ENCODE peak calls at places on chromosomes 2 and 18, in six cellular contexts. One of them, this sample, is unnamed.

GRCh38 chr2:186129767-186130581 is 356.1 kb upstream of the ZC3H15 start:
- DNase-seq in right atrium auricular region: no peak
- DNase-seq in progenitor cell of endocrine pancreas: no peak
- DNase-seq in neural progenitor cell: no peak
- DNase-seq in AG09319: no peak
- DNase-seq in adrenal gland: no peak
- DNase-seq in this sample: no peak

GRCh38 chr2:177084607-177085006 is 128.0 kb upstream of the HNRNPA3 start:
- DNase-seq in right atrium auricular region: no peak
- DNase-seq in progenitor cell of endocrine pancreas: no peak
- DNase-seq in neural progenitor cell: no peak
- DNase-seq in AG09319: no peak
- DNase-seq in adrenal gland: no peak
- DNase-seq in this sample: no peak

GRCh38 chr2:231514225-231514950 is 15.9 kb downstream of the NMUR1 start:
- DNase-seq in right atrium auricular region: peak
- DNase-seq in progenitor cell of endocrine pancreas: peak
- DNase-seq in neural progenitor cell: peak
- DNase-seq in AG09319: peak
- DNase-seq in adrenal gland: peak
- DNase-seq in this sample: peak

GRCh38 chr18:27110319-27110718 is 74.8 kb downstream of the CHST9 start:
- DNase-seq in right atrium auricular region: no peak
- DNase-seq in progenitor cell of endocrine pancreas: no peak
- DNase-seq in neural progenitor cell: no peak
- DNase-seq in AG09319: no peak
- DNase-seq in adrenal gland: no peak
- DNase-seq in this sample: no peak

GRCh38 chr2:18792226-18792629 is 202.9 kb upstream of the NT5C1B start:
- DNase-seq in right atrium auricular region: no peak
- DNase-seq in progenitor cell of endocrine pancreas: no peak
- DNase-seq in neural progenitor cell: no peak
- DNase-seq in AG09319: no peak
- DNase-seq in adrenal gland: no peak
- DNase-seq in this sample: peak

GRCh38 chr2:23433282-23433681 is 48.3 kb downstream of the KLHL29 start:
- DNase-seq in right atrium auricular region: no peak
- DNase-seq in progenitor cell of endocrine pancreas: no peak
- DNase-seq in neural progenitor cell: no peak
- DNase-seq in AG09319: no peak
- DNase-seq in adrenal gland: peak
- DNase-seq in this sample: no peak

GRCh38 chr2:177553176-177553909 is 160.8 kb downstream of the AGPS start:
- DNase-seq in right atrium auricular region: no peak
- DNase-seq in progenitor cell of endocrine pancreas: no peak
- DNase-seq in neural progenitor cell: no peak
- DNase-seq in AG09319: no peak
- DNase-seq in adrenal gland: no peak
- DNase-seq in this sample: no peak

GRCh38 chr2:236998250-236998649 is 87.4 kb upstream of the COPS8 start:
- DNase-seq in right atrium auricular region: no peak
- DNase-seq in progenitor cell of endocrine pancreas: no peak
- DNase-seq in neural progenitor cell: no peak
- DNase-seq in AG09319: no peak
- DNase-seq in adrenal gland: no peak
- DNase-seq in this sample: no peak

GRCh38 chr2:63000801-63001200 is 49.8 kb upstream of the OTX1 start:
- DNase-seq in right atrium auricular region: no peak
- DNase-seq in progenitor cell of endocrine pancreas: no peak
- DNase-seq in neural progenitor cell: no peak
- DNase-seq in AG09319: no peak
- DNase-seq in adrenal gland: no peak
- DNase-seq in this sample: no peak

GRCh38 chr2:37232131-37232933 is 874 bp downstream of the NDUFAF7 start:
- DNase-seq in right atrium auricular region: no peak
- DNase-seq in progenitor cell of endocrine pancreas: no peak
- DNase-seq in neural progenitor cell: peak
- DNase-seq in AG09319: no peak
- DNase-seq in adrenal gland: peak
- DNase-seq in this sample: peak

GRCh38 chr2:180564051-180564450 is 416.4 kb upstream of the UBE2E3 start:
- DNase-seq in right atrium auricular region: no peak
- DNase-seq in progenitor cell of endocrine pancreas: no peak
- DNase-seq in neural progenitor cell: no peak
- DNase-seq in AG09319: no peak
- DNase-seq in adrenal gland: no peak
- DNase-seq in this sample: no peak

GRCh38 chr2:65549262-65550036 is 117.0 kb upstream of the SPRED2 start:
- DNase-seq in right atrium auricular region: no peak
- DNase-seq in progenitor cell of endocrine pancreas: no peak
- DNase-seq in neural progenitor cell: no peak
- DNase-seq in AG09319: no peak
- DNase-seq in adrenal gland: no peak
- DNase-seq in this sample: peak

GRCh38 chr2:102585704-102586404 is 33.5 kb upstream of the SLC9A2 start:
- DNase-seq in right atrium auricular region: no peak
- DNase-seq in progenitor cell of endocrine pancreas: no peak
- DNase-seq in neural progenitor cell: peak
- DNase-seq in AG09319: no peak
- DNase-seq in adrenal gland: no peak
- DNase-seq in this sample: no peak

GRCh38 chr18:49274188-49274714 is 186.2 kb downstream of the DYM start:
- DNase-seq in right atrium auricular region: no peak
- DNase-seq in progenitor cell of endocrine pancreas: no peak
- DNase-seq in neural progenitor cell: no peak
- DNase-seq in AG09319: peak
- DNase-seq in adrenal gland: no peak
- DNase-seq in this sample: no peak

GRCh38 chr2:643761-644160 is 33.4 kb downstream of the TMEM18 start:
- DNase-seq in right atrium auricular region: no peak
- DNase-seq in progenitor cell of endocrine pancreas: no peak
- DNase-seq in neural progenitor cell: no peak
- DNase-seq in AG09319: no peak
- DNase-seq in adrenal gland: no peak
- DNase-seq in this sample: no peak

GRCh38 chr2:176535480-176536113 is 266.4 kb downstream of the MTX2 start:
- DNase-seq in right atrium auricular region: no peak
- DNase-seq in progenitor cell of endocrine pancreas: no peak
- DNase-seq in neural progenitor cell: no peak
- DNase-seq in AG09319: no peak
- DNase-seq in adrenal gland: no peak
- DNase-seq in this sample: no peak

DNA sequence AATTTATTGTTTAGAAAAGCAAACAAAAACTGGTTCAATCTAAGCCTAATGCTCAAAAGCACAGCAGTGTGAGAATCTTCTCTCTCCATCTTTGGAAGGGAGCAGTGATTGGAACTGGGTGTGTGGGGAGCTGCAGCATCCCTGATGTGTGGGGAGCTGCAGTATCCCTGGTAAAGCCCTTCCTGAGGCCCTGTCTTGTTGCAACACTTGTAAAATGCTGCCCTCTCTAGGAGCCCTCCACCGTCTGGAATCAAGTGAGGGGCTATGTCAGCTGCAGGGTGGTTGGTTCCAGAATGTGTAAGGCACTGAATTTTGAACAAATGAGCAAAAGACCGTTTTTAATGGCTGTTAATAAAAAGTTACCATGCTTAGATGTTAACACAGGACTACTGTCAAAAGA is 147.7 kb upstream of the RAB12 start:
- DNase-seq in right atrium auricular region: no peak
- DNase-seq in progenitor cell of endocrine pancreas: no peak
- DNase-seq in neural progenitor cell: no peak
- DNase-seq in AG09319: no peak
- DNase-seq in adrenal gland: no peak
- DNase-seq in this sample: no peak
- TF ChIP-seq CTCF in right atrium auricular region: no peak
- TF ChIP-seq CTCF in progenitor cell of endocrine pancreas: no peak
- TF ChIP-seq CTCF in neural progenitor cell: no peak
- TF ChIP-seq CTCF in AG09319: no peak
- TF ChIP-seq CTCF in adrenal gland: no peak
- TF ChIP-seq CTCF in this sample: no peak

GRCh38 chr2:166700079-166700478 is 188.2 kb upstream of the XIRP2 start:
- DNase-seq in right atrium auricular region: no peak
- DNase-seq in progenitor cell of endocrine pancreas: no peak
- DNase-seq in neural progenitor cell: no peak
- DNase-seq in AG09319: no peak
- DNase-seq in adrenal gland: no peak
- DNase-seq in this sample: no peak
- TF ChIP-seq CTCF in right atrium auricular region: peak
- TF ChIP-seq CTCF in progenitor cell of endocrine pancreas: peak
- TF ChIP-seq CTCF in neural progenitor cell: no peak
- TF ChIP-seq CTCF in AG09319: peak
- TF ChIP-seq CTCF in adrenal gland: no peak
- TF ChIP-seq CTCF in this sample: no peak

GRCh38 chr2:64214281-64215115 is 70.3 kb upstream of the PELI1 start:
- DNase-seq in right atrium auricular region: no peak
- DNase-seq in progenitor cell of endocrine pancreas: no peak
- DNase-seq in neural progenitor cell: no peak
- DNase-seq in AG09319: no peak
- DNase-seq in adrenal gland: no peak
- DNase-seq in this sample: no peak

GRCh38 chr2:64212346-64212745 is 68.1 kb upstream of the PELI1 start:
- DNase-seq in right atrium auricular region: no peak
- DNase-seq in progenitor cell of endocrine pancreas: no peak
- DNase-seq in neural progenitor cell: no peak
- DNase-seq in AG09319: no peak
- DNase-seq in adrenal gland: no peak
- DNase-seq in this sample: no peak

GRCh38 chr2:64212801-64213321 is 68.6 kb upstream of the PELI1 start:
- DNase-seq in right atrium auricular region: no peak
- DNase-seq in progenitor cell of endocrine pancreas: no peak
- DNase-seq in neural progenitor cell: no peak
- DNase-seq in AG09319: no peak
- DNase-seq in adrenal gland: no peak
- DNase-seq in this sample: no peak

GRCh38 chr2:64211471-64211870 is 67.3 kb upstream of the PELI1 start:
- DNase-seq in right atrium auricular region: no peak
- DNase-seq in progenitor cell of endocrine pancreas: no peak
- DNase-seq in neural progenitor cell: no peak
- DNase-seq in AG09319: no peak
- DNase-seq in adrenal gland: no peak
- DNase-seq in this sample: no peak

GRCh38 chr2:64213607-64214275 is 69.5 kb upstream of the PELI1 start:
- DNase-seq in right atrium auricular region: no peak
- DNase-seq in progenitor cell of endocrine pancreas: no peak
- DNase-seq in neural progenitor cell: no peak
- DNase-seq in AG09319: no peak
- DNase-seq in adrenal gland: no peak
- DNase-seq in this sample: no peak
- TF ChIP-seq CTCF in right atrium auricular region: no peak
- TF ChIP-seq CTCF in progenitor cell of endocrine pancreas: no peak
- TF ChIP-seq CTCF in neural progenitor cell: no peak
- TF ChIP-seq CTCF in AG09319: no peak
- TF ChIP-seq CTCF in adrenal gland: no peak
- TF ChIP-seq CTCF in this sample: no peak

GRCh38 chr2:228263156-228263555 is 81.7 kb upstream of the SPHKAP start:
- DNase-seq in right atrium auricular region: no peak
- DNase-seq in progenitor cell of endocrine pancreas: no peak
- DNase-seq in neural progenitor cell: no peak
- DNase-seq in AG09319: no peak
- DNase-seq in adrenal gland: no peak
- DNase-seq in this sample: no peak
- TF ChIP-seq CTCF in right atrium auricular region: no peak
- TF ChIP-seq CTCF in progenitor cell of endocrine pancreas: no peak
- TF ChIP-seq CTCF in neural progenitor cell: no peak
- TF ChIP-seq CTCF in AG09319: no peak
- TF ChIP-seq CTCF in adrenal gland: no peak
- TF ChIP-seq CTCF in this sample: no peak

GRCh38 chr2:170736628-170737027 is 21.5 kb downstream of the SP5 start:
- DNase-seq in right atrium auricular region: no peak
- DNase-seq in progenitor cell of endocrine pancreas: no peak
- DNase-seq in neural progenitor cell: no peak
- DNase-seq in AG09319: no peak
- DNase-seq in adrenal gland: no peak
- DNase-seq in this sample: no peak
- TF ChIP-seq CTCF in right atrium auricular region: no peak
- TF ChIP-seq CTCF in progenitor cell of endocrine pancreas: no peak
- TF ChIP-seq CTCF in neural progenitor cell: no peak
- TF ChIP-seq CTCF in AG09319: no peak
- TF ChIP-seq CTCF in adrenal gland: no peak
- TF ChIP-seq CTCF in this sample: no peak